ENCODE peak calls at places on chromosome 13, in seven cellular contexts. W is heart right ventricle; B is neural progenitor cell; U is IMR-90; H is CD8-positive, alpha-beta memory T cell; E is sigmoid colon; D is substantia nigra. A is an unnamed sample.

GRCh38 chr13:34842466-34842865 is 99.6 kb upstream of the NBEA start:
- DNase-seq in W (no peak), B (no peak), U (no peak), H (no peak), E (no peak), D (no peak), A (no peak)

GRCh38 chr13:59047546-59047945 is 1116.2 kb downstream of the DIAPH3 start:
- DNase-seq in W (no peak), B (no peak), U (no peak), H (no peak), E (no peak), D (no peak), A (no peak)

GRCh38 chr13:32098275-32098674 is 66.7 kb downstream of the FRY start:
- DNase-seq in W (no peak), B (no peak), U (no peak), H (no peak), E (no peak), D (no peak), A (no peak)

GRCh38 chr13:42633495-42633894 is 59.5 kb downstream of the TNFSF11 start:
- DNase-seq in W (no peak), B (no peak), U (peak; percentile 6), H (no peak), E (no peak), D (no peak), A (no peak)

GRCh38 chr13:26050568-26051230 is 1.1 kb downstream of the SHISA2 start:
- DNase-seq in W (peak; percentile 25), B (peak; percentile 77), U (no peak), H (no peak), E (no peak), D (peak; percentile 23), A (peak; percentile 27)

GRCh38 chr13:60062502-60062901 is 101.2 kb downstream of the DIAPH3 start:
- DNase-seq in W (no peak), B (no peak), U (peak; percentile 51), H (no peak), E (no peak), D (no peak), A (no peak)

GRCh38 chr13:27007166-27007565 is 164.4 kb downstream of the USP12 start:
- DNase-seq in W (no peak), B (peak; percentile 17), U (no peak), H (no peak), E (peak; percentile 64), D (no peak), A (no peak)

GRCh38 chr13:113920173-113920572 is 53.7 kb downstream of the C13orf46 start:
- DNase-seq in W (no peak), B (no peak), U (no peak), H (no peak), E (no peak), D (no peak), A (peak; percentile 3)

GRCh38 chr13:41065098-41065497 is 3.8 kb downstream of the WBP4 start:
- DNase-seq in W (no peak), B (no peak), U (peak; percentile 92), H (no peak), E (no peak), D (no peak), A (no peak)

GRCh38 chr13:24627090-24627714 is 53.0 kb upstream of the ATP12A start:
- DNase-seq in W (no peak), B (peak; percentile 88), U (no peak), H (no peak), E (no peak), D (no peak), A (no peak)

GRCh38 chr13:45834411-45834994 is 17.1 kb downstream of the SIAH3 start:
- DNase-seq in W (no peak), B (no peak), U (no peak), H (no peak), E (no peak), D (no peak), A (no peak)

GRCh38 chr13:108859202-108860012 is 230.0 kb downstream of the MYO16 start:
- DNase-seq in W (no peak), B (no peak), U (peak; percentile 92), H (no peak), E (no peak), D (no peak), A (no peak)

GRCh38 chr13:20258208-20258962 is 26.3 kb upstream of the GJB6 start:
- DNase-seq in W (no peak), B (no peak), U (no peak), H (no peak), E (no peak), D (no peak), A (no peak)

GRCh38 chr13:106182404-106182803 is 353.1 kb downstream of the EFNB2 start:
- DNase-seq in W (no peak), B (no peak), U (peak; percentile 92), H (no peak), E (no peak), D (no peak), A (no peak)

GRCh38 chr13:39599842-39600241 is 3.2 kb downstream of the LHFPL6 start:
- DNase-seq in W (no peak), B (no peak), U (peak; percentile 33), H (no peak), E (no peak), D (no peak), A (no peak)

GRCh38 chr13:58528351-58528750 is 896.8 kb downstream of the PCDH17 start:
- DNase-seq in W (no peak), B (no peak), U (no peak), H (no peak), E (no peak), D (no peak), A (no peak)

GRCh38 chr13:44422755-44423643 is 49.4 kb downstream of the SERP2 start:
- DNase-seq in W (peak; percentile 34), B (no peak), U (no peak), H (no peak), E (no peak), D (no peak), A (no peak)

GRCh38 chr13:53068841-53069520 is 40.4 kb downstream of the OLFM4 start:
- DNase-seq in W (no peak), B (peak; percentile 50), U (no peak), H (no peak), E (no peak), D (no peak), A (peak; percentile 18)

GRCh38 chr13:112652512-112653458 is 37.1 kb upstream of the ATP11A start:
- DNase-seq in W (no peak), B (no peak), U (no peak), H (no peak), E (no peak), D (no peak), A (no peak)

GRCh38 chr13:111280666-111281577 is 39.5 kb upstream of the TEX29 start:
- DNase-seq in W (no peak), B (no peak), U (peak; percentile 86), H (no peak), E (no peak), D (no peak), A (no peak)

GRCh38 chr13:52001120-52001731 is 10.0 kb downstream of the ATP7B start:
- DNase-seq in W (no peak), B (peak; percentile 46), U (peak; percentile 49), H (peak; percentile 33), E (no peak), D (no peak), A (no peak)

GRCh38 chr13:41746259-41746658 is 214.7 kb downstream of the VWA8 start:
- DNase-seq in W (no peak), B (no peak), U (peak; percentile 79), H (no peak), E (no peak), D (no peak), A (no peak)

GRCh38 chr13:76884167-76884566 is 2.0 kb downstream of the KCTD12 start:
- DNase-seq in W (peak; percentile 35), B (peak; percentile 49), U (no peak), H (no peak), E (peak; percentile 78), D (no peak), A (no peak)

GRCh38 chr13:113550453-113550852 is 34.1 kb upstream of the TFDP1 start:
- DNase-seq in W (no peak), B (no peak), U (no peak), H (no peak), E (no peak), D (no peak), A (no peak)

DNA sequence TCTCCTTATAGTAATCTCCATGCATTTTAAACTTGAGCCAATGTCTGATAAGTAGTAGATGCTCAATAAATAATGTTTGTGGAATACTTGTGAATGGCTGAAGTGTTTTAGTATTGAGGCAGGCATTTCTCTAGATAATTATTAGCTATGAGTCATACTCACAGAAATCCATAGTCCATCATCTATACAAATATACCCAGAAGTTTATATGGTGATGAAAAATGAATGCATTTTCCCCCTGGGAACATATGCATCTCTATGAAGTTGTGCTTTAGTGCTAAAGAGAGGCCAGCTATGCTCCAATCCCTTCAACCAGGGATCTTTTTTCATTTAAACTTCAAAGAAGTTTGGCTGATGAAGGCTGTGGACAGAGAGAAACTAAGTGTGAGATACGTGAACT is 17.2 kb downstream of the MBNL2 start:
- DNase-seq in W (no peak), B (no peak), U (no peak), H (no peak), E (no peak), D (no peak), A (no peak)
- H3K27ac ChIP-seq in W (peak overlapping the region; percentile 77), B (no peak overlapping the region), U (no peak overlapping the region), H (no peak overlapping the region), E (peak overlapping the region; percentile 80), D (peak overlapping the region; percentile 97), A (peak overlapping the region; percentile 64)

GRCh38 chr13:48004201-48004600 is 3.1 kb upstream of the SUCLA2 start:
- DNase-seq in W (no peak), B (no peak), U (no peak), H (no peak), E (no peak), D (no peak), A (no peak)
- H3K27ac ChIP-seq in W (no peak overlapping the region), B (no peak overlapping the region), U (no peak overlapping the region), H (no peak overlapping the region), E (no peak overlapping the region), D (no peak overlapping the region), A (no peak overlapping the region)

DNA sequence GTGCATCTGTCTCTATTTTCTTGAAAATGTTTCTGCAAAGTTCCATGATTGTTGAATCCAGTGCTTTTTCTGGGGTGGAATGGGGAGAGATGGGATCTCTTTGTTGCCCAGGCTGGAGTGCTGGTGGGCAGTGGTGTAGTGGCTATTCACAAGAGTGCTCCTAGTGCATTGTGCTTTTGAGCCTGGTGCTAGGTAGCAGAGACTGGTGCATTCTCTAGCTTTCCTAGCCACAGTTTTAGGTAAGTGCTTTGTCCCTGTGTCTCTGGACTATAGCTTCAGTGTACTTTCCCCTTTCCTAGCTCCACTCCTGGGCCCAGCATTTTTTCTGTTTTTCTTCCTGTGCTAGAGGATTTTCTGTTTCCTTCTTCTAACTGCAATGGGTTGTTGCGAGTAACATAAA is 825.6 kb downstream of the SLITRK6 start:
- DNase-seq in W (no peak), B (peak; percentile 34), U (no peak), H (no peak), E (no peak), D (no peak), A (no peak)
- H3K27ac ChIP-seq in W (no peak overlapping the region), B (peak overlapping the region; percentile 22), U (no peak overlapping the region), H (no peak overlapping the region), E (no peak overlapping the region), D (no peak overlapping the region), A (no peak overlapping the region)

GRCh38 chr13:100798739-100799361 is 124.3 kb upstream of the TMTC4 start:
- DNase-seq in W (no peak), B (peak; percentile 35), U (no peak), H (no peak), E (no peak), D (no peak), A (no peak)
- H3K27ac ChIP-seq in W (no peak overlapping the region), B (no peak overlapping the region), U (no peak overlapping the region), H (no peak overlapping the region), E (no peak overlapping the region), D (no peak overlapping the region), A (no peak overlapping the region)